ENCODE peak calls at places on chromosomes 3 and 15, in four cellular contexts. T is HepG2, E is K562, C is GM12878. Z is an unnamed sample.

GRCh38 chr3:79846148-79846933 is 78.5 kb upstream of the ROBO1 start:
- DNase-seq in E (peak; percentile 20), C (no peak), T (peak; percentile 34), Z (no peak)

GRCh38 chr3:68378631-68379030 is 553.7 kb downstream of the TAFA4 start:
- DNase-seq in C (no peak), E (no peak), T (no peak), Z (no peak)

GRCh38 chr3:14976317-14976716 is 28.9 kb downstream of the NR2C2 start:
- DNase-seq in C (no peak), T (peak; percentile 2), E (no peak), Z (no peak)

GRCh38 chr3:58568572-58569286 is 8.5 kb downstream of the FAM107A start:
- DNase-seq in C (peak; percentile 19), E (peak; percentile 55), T (peak; percentile 35), Z (no peak)

GRCh38 chr15:39628821-39629220 is 47.9 kb downstream of the THBS1 start:
- DNase-seq in C (no peak), E (no peak), T (no peak), Z (no peak)

GRCh38 chr3:150699068-150699635 is 4.6 kb downstream of the ERICH6 start:
- DNase-seq in T (peak; percentile 4), E (no peak), C (no peak), Z (no peak)

GRCh38 chr3:136984837-136985236 is 27.1 kb downstream of the IL20RB start:
- DNase-seq in C (no peak), T (no peak), E (no peak), Z (no peak)

GRCh38 chr3:16300881-16301359 is 35.9 kb downstream of the OXNAD1 start:
- DNase-seq in C (peak; percentile 48), T (no peak), E (no peak), Z (no peak)

GRCh38 chr15:101171954-101172353 is 79.9 kb downstream of the CHSY1 start:
- DNase-seq in C (no peak), E (no peak), T (no peak), Z (no peak)

GRCh38 chr15:79897701-79898113 is 893 bp upstream of the MTHFS start:
- DNase-seq in E (no peak), T (no peak), C (no peak), Z (no peak)

GRCh38 chr15:22226034-22226790 is 145.9 kb downstream of the OR4M2 start:
- DNase-seq in E (no peak), T (no peak), C (no peak), Z (no peak)

GRCh38 chr3:42473083-42473932 is 29.1 kb upstream of the VIPR1 start:
- DNase-seq in C (no peak), T (no peak), E (no peak), Z (no peak)

GRCh38 chr3:42478830-42479229 is 23.6 kb upstream of the VIPR1 start:
- DNase-seq in C (no peak), T (no peak), E (no peak), Z (no peak)

GRCh38 chr3:42477696-42478095 is 24.7 kb upstream of the VIPR1 start:
- DNase-seq in T (no peak), E (peak; percentile 5), C (no peak), Z (no peak)

GRCh38 chr3:42472555-42472954 is 29.9 kb upstream of the VIPR1 start:
- DNase-seq in E (no peak), T (no peak), C (no peak), Z (no peak)

DNA sequence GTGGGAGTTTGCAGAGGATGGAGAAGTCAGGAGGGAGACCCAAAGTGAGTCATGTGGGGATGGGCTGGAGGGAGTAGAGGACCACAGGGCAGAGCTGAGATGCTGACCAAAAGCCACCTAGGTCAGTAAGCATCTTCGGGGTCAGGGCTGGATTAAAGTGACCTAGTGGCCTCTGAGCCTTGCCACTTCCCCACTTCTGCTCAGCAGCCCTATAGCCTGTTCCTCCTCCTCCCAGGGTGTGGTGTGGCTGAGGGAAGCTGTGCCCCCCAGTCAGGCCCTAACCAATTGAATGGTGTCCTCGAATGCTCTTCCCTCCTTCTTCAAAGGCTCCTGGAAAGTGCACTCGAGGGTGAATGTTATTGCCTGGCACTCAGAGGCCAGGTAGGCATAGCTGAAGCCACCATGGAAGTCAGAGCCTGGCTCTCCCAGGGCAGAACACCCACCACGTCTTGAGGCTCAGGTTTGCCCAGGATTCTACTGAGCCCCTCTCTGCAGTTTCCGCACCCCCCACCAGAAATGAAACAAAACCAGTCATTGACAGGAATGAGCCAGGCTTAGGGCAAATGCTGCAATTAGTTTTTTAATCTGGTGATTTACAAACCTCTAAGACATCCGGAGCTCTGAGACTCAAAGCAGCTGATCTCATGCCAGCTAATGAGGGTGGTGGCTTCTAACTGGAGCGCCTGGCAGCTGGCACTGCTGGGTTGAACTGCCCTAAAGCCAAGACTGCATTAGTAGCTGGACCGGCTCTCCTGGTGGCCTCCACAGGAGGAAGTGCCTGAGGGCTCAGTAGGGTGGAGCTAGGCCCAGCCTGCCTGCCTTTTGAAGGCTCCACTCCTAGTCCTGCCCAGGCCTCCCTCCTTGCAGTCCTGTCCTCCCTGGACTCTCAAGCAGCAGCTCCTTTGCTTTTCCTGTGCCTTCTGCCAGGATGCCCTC is 25.9 kb upstream of the VIPR1 start:
- DNase-seq in C (no peak), T (no peak), E (peak; percentile 4), Z (no peak)
- TF ChIP-seq SP1 in C (no peak), T (no peak), E (no peak), Z (peak; percentile 23)

GRCh38 chr3:50913279-50913678 is 238.6 kb downstream of the DOCK3 start:
- DNase-seq in E (no peak), C (no peak), T (no peak), Z (no peak)
- TF ChIP-seq REST in E (no peak), C (no peak), T (no peak), Z (peak; percentile 9)

GRCh38 chr3:172787746-172788145 is 37.2 kb downstream of the ECT2 start:
- DNase-seq in E (no peak), T (no peak), C (no peak), Z (no peak)
- TF ChIP-seq SP1 in E (no peak), T (no peak), C (no peak), Z (no peak)

GRCh38 chr3:48686538-48687219 is 964 bp upstream of the NCKIPSD start:
- DNase-seq in C (no peak), T (no peak), E (no peak), Z (no peak)

GRCh38 chr3:48684480-48685143 is 1.1 kb downstream of the NCKIPSD start:
- DNase-seq in C (no peak), E (peak; percentile 38), T (no peak), Z (no peak)

GRCh38 chr3:48687220-48687678 is 1.5 kb upstream of the NCKIPSD start:
- DNase-seq in E (no peak), T (no peak), C (no peak), Z (no peak)

GRCh38 chr3:48685293-48685602 is 467 bp downstream of the NCKIPSD start:
- DNase-seq in E (no peak), C (no peak), T (no peak), Z (no peak)

DNA sequence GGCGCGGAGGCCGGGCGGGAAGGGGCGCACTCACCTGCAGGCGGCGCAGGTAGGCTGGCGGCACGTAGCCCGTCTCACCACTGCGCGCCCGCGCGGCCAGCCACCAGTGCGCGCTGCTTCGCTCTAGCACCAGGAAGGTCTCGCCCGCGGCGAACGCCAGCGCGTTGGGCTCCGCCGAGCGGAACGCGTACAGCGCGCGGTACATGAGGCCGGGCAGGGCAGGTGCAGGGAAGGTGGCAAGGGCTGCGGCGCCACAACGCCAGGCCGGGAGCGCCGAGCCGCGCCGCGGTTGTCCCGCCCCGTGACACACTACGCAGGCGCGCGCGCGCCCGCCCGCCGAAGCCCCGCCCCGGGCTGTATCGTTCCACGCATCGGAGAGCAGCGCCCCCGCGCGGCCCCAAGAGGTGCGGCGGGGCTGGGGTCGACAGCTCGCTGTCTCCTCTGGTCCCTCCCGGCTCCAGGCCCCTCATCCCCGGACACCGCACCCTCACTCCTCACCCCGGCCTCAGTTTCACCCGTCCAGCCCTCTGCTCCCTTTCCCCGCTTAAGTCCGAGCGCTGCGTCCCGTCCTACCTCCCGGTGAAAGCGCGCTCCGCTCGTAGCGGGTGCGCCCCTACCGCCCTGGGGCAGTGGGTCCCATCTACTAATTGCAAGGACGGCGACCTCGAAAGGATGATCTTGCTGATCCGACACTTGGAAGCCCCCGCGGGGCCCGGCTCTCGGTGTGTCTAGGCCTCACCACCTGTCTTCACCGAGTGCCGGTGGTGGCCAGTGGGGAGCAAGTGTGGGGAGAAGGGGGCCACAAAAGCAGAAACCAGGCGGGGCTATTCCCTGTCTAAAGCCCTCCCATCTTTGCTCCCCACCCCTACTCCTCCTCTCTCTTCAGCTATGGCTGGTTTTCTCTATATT is at the start of gene NCKIPSD:
- DNase-seq in T (peak; percentile 71), C (peak; percentile 30), E (peak; percentile 91), Z (peak; percentile 60)
- TF ChIP-seq REST in T (no peak), C (no peak), E (no peak), Z (no peak)

GRCh38 chr15:71273731-71274447 is 158.6 kb downstream of the THSD4 start:
- DNase-seq in C (no peak), E (no peak), T (no peak), Z (no peak)
- TF ChIP-seq SP1 in C (no peak), E (no peak), T (no peak), Z (no peak)

GRCh38 chr15:53197426-53197839 is 407.3 kb upstream of the ONECUT1 start:
- DNase-seq in T (peak; percentile 44), E (peak; percentile 65), C (no peak), Z (peak; percentile 24)
- TF ChIP-seq REST in T (no peak), E (no peak), C (no peak), Z (no peak)

GRCh38 chr3:179018808-179019207 is 52.8 kb downstream of the ZMAT3 start:
- DNase-seq in E (no peak), T (no peak), C (no peak), Z (no peak)
- TF ChIP-seq SP1 in E (no peak), T (no peak), C (no peak), Z (no peak)

DNA sequence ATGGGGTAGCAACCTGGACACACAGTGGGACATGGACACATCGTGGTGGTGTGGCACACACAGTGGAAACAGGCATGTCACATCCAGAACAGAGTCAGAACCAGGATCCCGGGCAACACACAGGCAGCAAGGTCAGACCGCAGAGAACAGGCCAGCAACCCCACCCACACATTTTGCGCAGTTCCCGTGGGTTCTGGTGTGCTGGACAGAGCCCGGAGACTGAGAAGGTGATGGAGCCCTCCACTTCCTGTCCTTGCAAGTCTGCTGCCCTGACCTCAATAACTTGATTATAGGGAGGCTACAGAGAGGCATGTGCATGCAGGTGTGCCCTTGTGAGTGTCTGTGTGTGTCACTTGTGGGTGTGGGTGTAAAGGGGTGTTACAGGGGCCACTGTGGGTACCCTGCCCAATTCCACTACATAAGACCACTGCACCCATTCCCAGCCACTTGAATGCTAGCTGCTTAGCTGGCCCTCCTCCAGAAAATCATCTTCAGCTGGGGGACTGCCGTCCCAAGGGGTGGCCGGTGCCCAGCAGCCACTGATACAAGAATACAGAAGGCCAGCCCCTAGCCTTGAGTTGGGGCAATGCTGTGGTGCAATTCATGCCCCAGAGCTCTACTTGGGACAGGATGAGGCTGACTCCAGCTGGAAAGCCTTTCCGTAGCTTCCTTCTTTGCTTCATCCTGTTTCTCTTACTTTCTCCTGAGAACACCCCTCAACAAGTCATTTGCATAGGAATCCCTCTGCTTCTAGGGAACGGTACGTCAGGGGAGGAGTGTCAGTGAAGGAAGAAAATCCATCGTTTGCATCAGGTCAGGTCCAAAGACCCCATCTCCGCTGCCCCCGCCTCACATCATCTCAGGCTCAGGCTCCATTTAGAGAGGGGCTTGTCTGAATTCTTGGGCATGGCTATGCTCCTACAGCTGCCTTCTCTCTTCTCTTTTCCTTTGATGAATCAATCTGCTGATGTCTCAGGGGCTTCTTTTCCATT is 72.1 kb downstream of the SCN5A start:
- DNase-seq in E (no peak), T (no peak), C (no peak), Z (no peak)
- TF ChIP-seq REST in E (no peak), T (no peak), C (no peak), Z (no peak)

GRCh38 chr3:29275309-29275708 is 5.6 kb upstream of the RBMS3 start:
- DNase-seq in C (no peak), E (no peak), T (no peak), Z (no peak)
- TF ChIP-seq SP1 in C (no peak), E (no peak), T (no peak), Z (no peak)

Z was measured in HCT116.